ENCODE peak calls at places on chromosomes 12 and 14, in four cellular contexts. S is amniotic epithelial cell, D is IMR-90, K is NCI-H774. J is an unnamed sample.
A peak's percentile ranks its signal among the peaks of the same experiment; 100 is the strongest.

GRCh38 chr14:51912112-51912786 is 51.8 kb downstream of the GNG2 start:
- DNase-seq in S (no peak), D (no peak), K (no peak), J (no peak)

GRCh38 chr14:57928732-57929131 is 62.8 kb upstream of the SLC35F4 start:
- DNase-seq in D (no peak), K (no peak), S (no peak), J (no peak)

GRCh38 chr12:68109444-68110217 is 49.9 kb downstream of the IFNG start:
- DNase-seq in S (peak; percentile 49), K (no peak), D (no peak), J (no peak)

GRCh38 chr12:29698756-29699155 is 85.0 kb downstream of the TMTC1 start:
- DNase-seq in S (no peak), D (no peak), K (no peak), J (no peak)

GRCh38 chr12:115222220-115222619 is 538.2 kb upstream of the TBX3 start:
- DNase-seq in D (no peak), K (no peak), S (no peak), J (no peak)

GRCh38 chr12:127150028-127150427 is 1116.9 kb upstream of the TMEM132C start:
- DNase-seq in K (no peak), S (no peak), D (no peak), J (no peak)

GRCh38 chr12:59431266-59431665 is 164.6 kb upstream of the SLC16A7 start:
- DNase-seq in K (no peak), S (peak; percentile 16), D (peak; percentile 2), J (no peak)

GRCh38 chr14:20986811-20987210 is 3.0 kb upstream of the METTL17 start:
- DNase-seq in K (no peak), S (peak; percentile 98), D (peak; percentile 96), J (no peak)

GRCh38 chr12:93978553-93978952 is 169.8 kb upstream of the PLXNC1 start:
- DNase-seq in D (peak; percentile 67), K (no peak), S (peak; percentile 99), J (no peak)

GRCh38 chr14:61545716-61546455 is 149.4 kb upstream of the HIF1A start:
- DNase-seq in D (no peak), K (no peak), S (no peak), J (no peak)

GRCh38 chr12:62006076-62006732 is 254.0 kb upstream of the USP15 start:
- DNase-seq in K (no peak), D (peak; percentile 36), S (peak; percentile 32), J (no peak)

GRCh38 chr12:103560604-103561101 is 26.4 kb upstream of the STAB2 start:
- DNase-seq in K (no peak), S (peak; percentile 98), D (peak; percentile 98), J (no peak)

GRCh38 chr14:73722581-73722980 is 8.4 kb upstream of the PNMA1 start:
- DNase-seq in S (no peak), K (no peak), D (no peak), J (no peak)

GRCh38 chr12:50050410-50051280 is 6.8 kb upstream of the ASIC1 start:
- DNase-seq in K (no peak), D (peak; percentile 47), S (peak; percentile 97), J (no peak)

GRCh38 chr14:75643985-75644384 is 16.7 kb downstream of the ERG28 start:
- DNase-seq in S (no peak), K (no peak), D (peak; percentile 7), J (no peak)

GRCh38 chr12:94513527-94513926 is 53.9 kb upstream of the CEP83 start:
- DNase-seq in S (no peak), K (no peak), D (no peak), J (no peak)

GRCh38 chr12:30691122-30691879 is 4.4 kb downstream of the IPO8 start:
- DNase-seq in K (no peak), D (peak; percentile 85), S (peak; percentile 81), J (no peak)

GRCh38 chr14:35285168-35285990 is 6.8 kb upstream of the PSMA6 start:
- DNase-seq in S (no peak), K (no peak), D (peak; percentile 8), J (no peak)

GRCh38 chr12:92010853-92011701 is 134.6 kb downstream of the BTG1 start:
- DNase-seq in S (no peak), K (peak; percentile 32), D (no peak), J (no peak)

GRCh38 chr12:65612440-65612839 is 211.8 kb upstream of the HMGA2 start:
- DNase-seq in K (no peak), S (no peak), D (no peak), J (no peak)

GRCh38 chr12:48781750-48782456 is 7.0 kb downstream of the ADCY6 start:
- DNase-seq in D (no peak), S (no peak), K (no peak), J (no peak)

GRCh38 chr14:69581316-69581935 is 6.8 kb upstream of the CCDC177 start:
- DNase-seq in D (no peak), S (no peak), K (no peak), J (no peak)

GRCh38 chr12:108589840-108590229 is 8.0 kb downstream of the TMEM119 start:
- DNase-seq in S (no peak), K (no peak), D (no peak), J (no peak)

GRCh38 chr12:130157998-130158774 is 4.1 kb upstream of the FZD10 start:
- DNase-seq in S (no peak), D (no peak), K (no peak), J (no peak)